ENCODE peak calls at places on chromosomes 13 and 19, in four cellular contexts. L, S, M and K are unnamed samples.

GRCh38 chr13:76329004-76329403 is 557.2 kb downstream of the KCTD12 start:
- DNase-seq in L (no peak), M (no peak), S (no peak), K (peak; percentile 42)

GRCh38 chr13:87677043-87677333 is 5.8 kb downstream of the SLITRK5 start:
- DNase-seq in M (no peak), S (no peak), L (no peak), K (no peak)

GRCh38 chr13:45278096-45278645 is 62.8 kb downstream of the TPT1 start:
- DNase-seq in M (no peak), S (no peak), L (peak; percentile 68), K (no peak)

GRCh38 chr13:100674363-100674847 is at the start of gene TMTC4:
- DNase-seq in L (no peak), S (no peak), M (no peak), K (no peak)

GRCh38 chr19:38851622-38852230 is 1.9 kb upstream of the HNRNPL start:
- DNase-seq in L (peak; percentile 86), M (peak; percentile 88), S (peak; percentile 87), K (peak; percentile 98)

GRCh38 chr19:29378543-29379105 is 147.2 kb upstream of the VSTM2B start:
- DNase-seq in L (no peak), M (no peak), S (no peak), K (no peak)

GRCh38 chr13:84658881-84659661 is 776.8 kb upstream of the SLITRK1 start:
- DNase-seq in L (no peak), M (peak; percentile 21), S (no peak), K (no peak)

GRCh38 chr13:39484506-39485313 is 118.3 kb downstream of the LHFPL6 start:
- DNase-seq in M (peak; percentile 77), L (peak; percentile 38), S (peak; percentile 42), K (no peak)

GRCh38 chr19:19575411-19575810 is 37.3 kb downstream of the CILP2 start:
- DNase-seq in M (no peak), L (no peak), S (no peak), K (no peak)

GRCh38 chr13:111872475-111873150 is 194.3 kb upstream of the SOX1 start:
- DNase-seq in M (no peak), L (no peak), S (no peak), K (no peak)

GRCh38 chr19:10107817-10108367 is 1.7 kb downstream of the PPAN start:
- DNase-seq in S (no peak), L (no peak), M (no peak), K (no peak)

GRCh38 chr19:6697291-6697690 is 23.2 kb downstream of the C3 start:
- DNase-seq in S (no peak), M (no peak), L (no peak), K (no peak)

GRCh38 chr13:36088001-36088400 is 43.2 kb downstream of the DCLK1 start:
- DNase-seq in S (peak; percentile 42), M (no peak), L (no peak), K (no peak)

GRCh38 chr19:31742249-31742648 is 393.0 kb upstream of the TSHZ3 start:
- DNase-seq in L (no peak), S (no peak), M (no peak), K (no peak)

GRCh38 chr13:112056739-112057433 is 10.1 kb upstream of the SOX1 start:
- DNase-seq in L (no peak), M (no peak), S (no peak), K (no peak)

GRCh38 chr13:93226623-93227279 is at the start of gene GPC6:
- DNase-seq in M (peak; percentile 95), S (peak; percentile 93), L (no peak), K (no peak)

GRCh38 chr13:86856996-86857395 is 814.2 kb upstream of the SLITRK5 start:
- DNase-seq in L (no peak), M (peak; percentile 76), S (no peak), K (no peak)

GRCh38 chr19:30476997-30477396 is 104.8 kb downstream of the ZNF536 start:
- DNase-seq in M (no peak), L (no peak), S (no peak), K (no peak)

DNA sequence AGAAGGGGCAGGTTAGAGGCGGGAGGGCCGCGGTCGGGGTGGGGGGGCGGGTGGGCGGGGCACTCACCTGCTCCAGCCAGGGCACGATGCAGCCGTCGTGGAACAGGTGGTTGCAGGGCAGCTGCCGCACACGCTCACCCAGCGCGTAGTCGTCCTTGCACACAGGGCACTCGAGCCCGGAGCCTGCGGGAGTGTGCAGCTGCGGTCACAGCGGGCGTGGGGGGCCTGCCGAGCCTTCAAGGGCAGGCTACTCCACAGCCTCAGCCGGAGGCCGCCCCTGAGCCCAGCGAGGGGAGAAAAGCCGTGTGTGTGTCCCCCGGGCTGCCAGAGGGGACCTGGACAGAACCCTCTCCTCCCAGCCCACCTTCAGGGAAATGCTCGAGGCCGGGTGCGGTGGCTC is 8.6 kb downstream of the FGF22 start:
- DNase-seq in M (no peak), S (no peak), L (no peak), K (no peak)
- H4K20me1 ChIP-seq in M (peaks cover 18% of the 10 kb centered on the region), S (peaks cover 4% of the 10 kb centered on the region), L (no peaks in the 10 kb centered on the region), K (peaks cover 11% of the 10 kb centered on the region)

GRCh38 chr13:98629055-98629454 is 52.1 kb upstream of the STK24 start:
- DNase-seq in S (no peak), L (no peak), M (no peak), K (no peak)
- H3K27ac ChIP-seq in S (no peak overlapping the region), L (no peak overlapping the region), M (no peak overlapping the region), K (no peak overlapping the region)

GRCh38 chr19:46733693-46734240 is 12.1 kb upstream of the FKRP start:
- DNase-seq in S (no peak), L (no peak), M (no peak), K (no peak)
- H4K20me1 ChIP-seq in S (no peaks in the 10 kb centered on the region), L (no peaks in the 10 kb centered on the region), M (peaks cover 85% of the 10 kb centered on the region), K (peaks cover 44% of the 10 kb centered on the region)

GRCh38 chr19:4914736-4915501 is 5.6 kb downstream of the UHRF1 start:
- DNase-seq in L (peak; percentile 21), S (peak; percentile 93), M (peak; percentile 69), K (no peak)
- H3K27ac ChIP-seq in L (peak overlapping the region; percentile 57), S (peak overlapping the region; percentile 66), M (peak overlapping the region; percentile 67), K (no peak overlapping the region)

DNA sequence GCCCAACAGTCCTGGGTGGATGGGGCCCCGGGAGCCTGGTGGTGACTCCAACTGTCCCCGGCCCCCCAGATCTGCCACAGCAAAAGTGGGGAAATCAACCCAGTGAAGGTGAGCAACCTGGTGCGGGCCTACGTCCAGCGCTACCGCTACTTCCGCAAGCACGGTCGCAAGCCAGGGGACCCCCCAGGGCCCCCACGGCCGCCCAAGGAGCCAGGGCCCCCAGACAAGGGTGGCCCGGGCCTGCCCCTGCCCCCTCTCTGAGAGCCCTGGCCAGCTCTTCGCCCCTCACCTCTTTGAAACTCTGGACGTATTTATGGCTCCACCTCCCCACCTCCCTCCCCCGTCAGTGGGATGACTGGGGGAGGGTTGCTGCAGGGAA is 7.5 kb downstream of the IRF3 start:
- DNase-seq in L (no peak), S (no peak), M (no peak), K (no peak)
- H4K20me1 ChIP-seq in L (no peaks in the 10 kb centered on the region), S (no peaks in the 10 kb centered on the region), M (peaks cover 30% of the 10 kb centered on the region), K (peaks cover 22% of the 10 kb centered on the region)

DNA sequence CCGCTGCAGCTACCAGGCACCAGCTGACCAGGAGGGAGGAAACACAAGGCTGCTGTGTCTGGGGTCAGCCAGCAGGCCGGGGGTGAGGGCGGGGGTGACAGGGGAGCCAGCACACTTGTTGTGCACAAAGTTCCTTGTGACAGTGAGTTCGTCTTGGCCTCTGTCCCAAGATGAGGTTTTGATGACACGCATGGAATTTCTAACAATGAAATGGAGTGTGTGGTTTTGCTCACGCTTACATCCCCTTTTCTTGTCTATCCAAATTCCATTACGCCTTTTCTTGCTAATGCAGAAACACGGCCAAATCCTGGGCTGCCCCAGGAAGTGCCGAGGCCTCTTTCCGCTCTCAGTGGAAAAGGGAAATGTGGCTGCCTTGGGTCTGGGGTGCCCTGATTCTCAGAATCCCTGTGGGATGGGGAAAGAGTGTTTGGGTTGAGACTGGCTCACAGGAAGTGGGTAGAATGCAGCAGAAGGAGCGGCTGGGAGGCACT is 73.8 kb downstream of the GADD45B start:
- DNase-seq in S (peak; percentile 58), M (peak; percentile 88), L (no peak), K (no peak)
- H3K27ac ChIP-seq in S (no peak overlapping the region), M (peak overlapping the region; percentile 84), L (no peak overlapping the region), K (no peak overlapping the region)

GRCh38 chr19:55254625-55254977 is 4.2 kb downstream of the PPP6R1 start:
- DNase-seq in M (no peak), S (no peak), L (no peak), K (peak; percentile 67)
- H4K20me1 ChIP-seq in M (peaks cover 87% of the 10 kb centered on the region), S (peaks cover 4% of the 10 kb centered on the region), L (no peaks in the 10 kb centered on the region), K (peaks cover 48% of the 10 kb centered on the region)

GRCh38 chr19:35209646-35210045 is 18.9 kb downstream of the FAM187B start:
- DNase-seq in L (no peak), M (no peak), S (no peak), K (no peak)
- H3K27ac ChIP-seq in L (no peak overlapping the region), M (no peak overlapping the region), S (no peak overlapping the region), K (no peak overlapping the region)